ENCODE peak calls at places on chromosomes 1 and 21, in ten cellular contexts. N is fibroblast of pulmonary artery; K is cardiac muscle cell; W is heart right ventricle; H is T-cell; S is NCI-H146; I is T-helper 9 cell; J is HT1080; Q is HFFc6; Y is activated CD4-positive, alpha-beta T cell treated with anti-CD3 and anti-CD28 coated beads for 24 hours. A is an unnamed sample.

GRCh38 chr1:151721788-151722510 is 627 bp downstream of the RIIAD1 start:
- DNase-seq in N (no peak), K (peak), W (no peak), H (no peak), S (no peak), I (no peak), J (no peak), Q (no peak), Y (no peak), A (no peak)

GRCh38 chr1:66527688-66528087 is 6.3 kb upstream of the SGIP1 start:
- DNase-seq in N (peak), K (peak), W (no peak), H (no peak), S (no peak), I (no peak), J (peak), Q (peak), Y (no peak), A (no peak)

GRCh38 chr1:236172041-236172579 is 29.8 kb downstream of the GPR137B start:
- DNase-seq in N (no peak), K (peak), W (no peak), H (no peak), S (no peak), I (no peak), J (no peak), Q (no peak), Y (no peak), A (no peak)

GRCh38 chr21:42063206-42063577 is 7.9 kb upstream of the UMODL1 start:
- DNase-seq in N (no peak), K (no peak), W (no peak), H (no peak), S (peak), I (peak), J (no peak), Q (no peak), Y (no peak), A (no peak)

GRCh38 chr1:77202746-77203145 is 16.5 kb downstream of the PIGK start:
- DNase-seq in N (no peak), K (peak), W (no peak), H (no peak), S (no peak), I (no peak), J (no peak), Q (no peak), Y (no peak), A (no peak)

GRCh38 chr1:205907794-205908193 is 35.5 kb downstream of the SLC26A9 start:
- DNase-seq in N (peak), K (peak), W (no peak), H (no peak), S (no peak), I (no peak), J (peak), Q (peak), Y (no peak), A (no peak)

GRCh38 chr1:59214764-59215208 is 82.1 kb upstream of the FGGY start:
- DNase-seq in N (no peak), K (no peak), W (no peak), H (no peak), S (peak), I (no peak), J (no peak), Q (no peak), Y (no peak), A (no peak)

GRCh38 chr1:37875833-37876232 is 16.4 kb upstream of the MTF1 start:
- DNase-seq in N (peak), K (peak), W (no peak), H (no peak), S (no peak), I (no peak), J (peak), Q (peak), Y (no peak), A (no peak)

GRCh38 chr1:119783354-119784126 is 14.8 kb upstream of the HMGCS2 start:
- DNase-seq in N (peak), K (peak), W (no peak), H (no peak), S (no peak), I (no peak), J (no peak), Q (no peak), Y (no peak), A (no peak)

GRCh38 chr1:156623946-156624813 is 5.0 kb downstream of the HAPLN2 start:
- DNase-seq in N (peak), K (peak), W (peak), H (peak), S (peak), I (peak), J (peak), Q (no peak), Y (no peak), A (peak)

GRCh38 chr1:28965271-28965870 is 51.0 kb downstream of the EPB41 start:
- DNase-seq in N (no peak), K (no peak), W (no peak), H (no peak), S (no peak), I (no peak), J (no peak), Q (no peak), Y (no peak), A (no peak)

GRCh38 chr1:219580019-219580676 is 32.8 kb downstream of the ZC3H11B start:
- DNase-seq in N (no peak), K (no peak), W (no peak), H (no peak), S (no peak), I (no peak), J (no peak), Q (no peak), Y (no peak), A (no peak)

GRCh38 chr1:182056596-182057366 is 4.7 kb downstream of the ZNF648 start:
- DNase-seq in N (no peak), K (no peak), W (no peak), H (no peak), S (no peak), I (no peak), J (no peak), Q (no peak), Y (no peak), A (no peak)

GRCh38 chr1:53739109-53739681 is at the start of gene GLIS1:
- DNase-seq in N (peak), K (peak), W (peak), H (no peak), S (peak), I (no peak), J (peak), Q (peak), Y (peak), A (peak)

GRCh38 chr1:34419662-34420061 is 243.0 kb downstream of the C1orf94 start:
- DNase-seq in N (no peak), K (no peak), W (peak), H (no peak), S (no peak), I (no peak), J (peak), Q (no peak), Y (no peak), A (no peak)

GRCh38 chr1:8217011-8217711 is 100.8 kb upstream of the SLC45A1 start:
- DNase-seq in N (no peak), K (peak), W (no peak), H (peak), S (no peak), I (no peak), J (no peak), Q (no peak), Y (no peak), A (no peak)

GRCh38 chr21:37223804-37224345 is 43.3 kb downstream of the VPS26C start:
- DNase-seq in N (no peak), K (no peak), W (no peak), H (no peak), S (no peak), I (no peak), J (no peak), Q (no peak), Y (no peak), A (no peak)

GRCh38 chr1:58162952-58163550 is 383.5 kb downstream of the OMA1 start:
- DNase-seq in N (peak), K (peak), W (peak), H (no peak), S (peak), I (no peak), J (peak), Q (peak), Y (no peak), A (peak)

GRCh38 chr1:119469741-119470140 is 37.3 kb upstream of the HSD3B1 start:
- DNase-seq in N (no peak), K (no peak), W (no peak), H (no peak), S (no peak), I (no peak), J (no peak), Q (no peak), Y (no peak), A (no peak)

GRCh38 chr1:43671193-43671592 is 21.2 kb downstream of the KDM4A start:
- DNase-seq in N (no peak), K (peak), W (peak), H (no peak), S (no peak), I (no peak), J (no peak), Q (no peak), Y (no peak), A (no peak)

GRCh38 chr1:154759793-154760192 is 110.3 kb downstream of the KCNN3 start:
- DNase-seq in N (no peak), K (no peak), W (no peak), H (no peak), S (no peak), I (no peak), J (no peak), Q (no peak), Y (no peak), A (no peak)

GRCh38 chr1:163055005-163055404 is 14.2 kb upstream of the RGS4 start:
- DNase-seq in N (peak), K (peak), W (no peak), H (no peak), S (peak), I (no peak), J (no peak), Q (no peak), Y (no peak), A (no peak)

GRCh38 chr21:29979043-29979442 is 39.2 kb upstream of the GRIK1 start:
- DNase-seq in N (no peak), K (no peak), W (no peak), H (no peak), S (no peak), I (no peak), J (no peak), Q (no peak), Y (no peak), A (no peak)

A was measured in dorsolateral prefrontal cortex.